ENCODE peak calls at places on chromosomes 16 and 17, in five cellular contexts. V, F, B, I and D are unnamed samples.

GRCh38 chr16:6048017-6048416 is 950.4 kb upstream of the EEF2KMT start:
- DNase-seq in V (no peak), B (no peak), F (no peak), I (no peak), D (no peak)

GRCh38 chr17:31571124-31571892 is 179.8 kb downstream of the RAB11FIP4 start:
- DNase-seq in V (peak), I (peak), B (no peak), F (peak), D (peak)

GRCh38 chr17:58176200-58176599 is 9.4 kb downstream of the OR4D2 start:
- DNase-seq in F (peak), B (no peak), I (no peak), V (no peak), D (no peak)

GRCh38 chr17:44912763-44913544 is 2.3 kb downstream of the GFAP start:
- DNase-seq in F (no peak), I (no peak), B (no peak), V (no peak), D (no peak)

GRCh38 chr17:67035131-67036083 is 8.9 kb upstream of the CACNG1 start:
- DNase-seq in F (no peak), I (no peak), B (no peak), V (peak), D (no peak)

GRCh38 chr16:49857423-49858181 is 1.7 kb upstream of the ZNF423 start:
- DNase-seq in I (peak), V (peak), F (peak), B (no peak), D (peak)

GRCh38 chr17:81582341-81582740 is 30.2 kb upstream of the FAAP100 start:
- DNase-seq in V (no peak), F (no peak), B (no peak), I (no peak), D (no peak)

GRCh38 chr17:70171159-70171558 is 1.8 kb downstream of the KCNJ2 start:
- DNase-seq in B (no peak), V (no peak), F (no peak), I (no peak), D (no peak)

GRCh38 chr17:20216154-20216815 is 207.1 kb downstream of the SPECC1 start:
- DNase-seq in F (no peak), B (no peak), V (no peak), I (no peak), D (no peak)

GRCh38 chr16:17377360-17378324 is 93.1 kb downstream of the XYLT1 start:
- DNase-seq in V (no peak), B (no peak), F (no peak), I (peak), D (no peak)

GRCh38 chr17:64781394-64781793 is 119.3 kb upstream of the SMURF2 start:
- DNase-seq in I (peak), V (peak), F (peak), B (no peak), D (peak)

GRCh38 chr17:74715144-74715543 is 2.4 kb upstream of the CD300LF start:
- DNase-seq in V (no peak), B (no peak), I (no peak), F (no peak), D (no peak)

GRCh38 chr17:38589462-38590114 is 16.2 kb downstream of the SRCIN1 start:
- DNase-seq in V (no peak), B (no peak), F (peak), I (no peak), D (no peak)

GRCh38 chr16:28192811-28193529 is 18.8 kb downstream of the XPO6 start:
- DNase-seq in I (no peak), F (no peak), V (no peak), B (no peak), D (no peak)

GRCh38 chr17:73802314-73802713 is 158.1 kb upstream of the SDK2 start:
- DNase-seq in F (no peak), V (no peak), B (no peak), I (no peak), D (no peak)

GRCh38 chr17:60110586-60110985 is 31.9 kb upstream of the HEATR6 start:
- DNase-seq in F (no peak), V (no peak), I (no peak), B (no peak), D (no peak)

GRCh38 chr17:62753562-62753961 is 54.6 kb downstream of the MARCHF10 start:
- DNase-seq in B (no peak), V (no peak), I (no peak), F (no peak), D (no peak)

GRCh38 chr16:89658221-89658879 is 714 bp downstream of the SPATA33 start:
- DNase-seq in B (no peak), V (no peak), I (peak), F (peak), D (peak)

GRCh38 chr16:64629622-64630021 is 492.2 kb downstream of the CDH11 start:
- DNase-seq in I (no peak), F (no peak), B (no peak), V (no peak), D (no peak)

GRCh38 chr16:9908613-9909012 is 273.6 kb downstream of the GRIN2A start:
- DNase-seq in I (peak), V (peak), B (no peak), F (no peak), D (peak)

GRCh38 chr17:42065201-42065600 is 14.8 kb upstream of the C17orf113 start:
- DNase-seq in F (no peak), B (no peak), I (no peak), V (no peak), D (no peak)

GRCh38 chr16:71722801-71723536 is 1.5 kb downstream of the PHLPP2 start:
- DNase-seq in F (peak), B (no peak), I (peak), V (peak), D (peak)

GRCh38 chr17:59699786-59700185 is 7.4 kb downstream of the PTRH2 start:
- DNase-seq in B (no peak), V (no peak), F (no peak), I (no peak), D (no peak)

GRCh38 chr17:73747221-73748002 is 103.2 kb upstream of the SDK2 start:
- DNase-seq in I (peak), B (no peak), V (no peak), F (no peak), D (no peak)

GRCh38 chr17:39634384-39634871 is 2.5 kb upstream of the STARD3 start:
- DNase-seq in B (no peak), V (no peak), I (no peak), F (peak), D (no peak)

GRCh38 chr16:11181889-11182279 is 74.1 kb downstream of the SOCS1 start:
- DNase-seq in V (no peak), F (no peak), I (no peak), B (no peak), D (peak)

GRCh38 chr16:87819282-87819681 is 50.0 kb downstream of the SLC7A5 start:
- DNase-seq in F (no peak), B (no peak), I (no peak), V (no peak), D (no peak)

GRCh38 chr16:30698139-30698815 is 694 bp upstream of the SRCAP start:
- DNase-seq in V (peak), B (peak), F (peak), I (peak), D (peak)

GRCh38 chr16:30699615-30700099 is 686 bp downstream of the SRCAP start:
- DNase-seq in I (no peak), V (no peak), B (no peak), F (peak), D (no peak)

GRCh38 chr16:30698816-30699614 is at the start of gene SRCAP:
- DNase-seq in I (peak), V (peak), B (peak), F (peak), D (peak)

GRCh38 chr16:30694926-30695678 is 3.9 kb upstream of the SRCAP start:
- DNase-seq in F (no peak), B (no peak), V (no peak), I (no peak), D (no peak)

GRCh38 chr16:30697264-30698138 is 1.5 kb upstream of the SRCAP start:
- DNase-seq in B (no peak), V (no peak), F (peak), I (no peak), D (no peak)
- H3K4me3 ChIP-seq in B (peak), V (peak), F (peak), I (peak), D (peak)

GRCh38 chr16:81448154-81449131 is 3.8 kb downstream of the CMIP start:
- DNase-seq in F (no peak), B (no peak), V (no peak), I (no peak), D (no peak)
- H3K4me3 ChIP-seq in F (no peak), B (peak), V (peak), I (no peak), D (no peak)

DNA sequence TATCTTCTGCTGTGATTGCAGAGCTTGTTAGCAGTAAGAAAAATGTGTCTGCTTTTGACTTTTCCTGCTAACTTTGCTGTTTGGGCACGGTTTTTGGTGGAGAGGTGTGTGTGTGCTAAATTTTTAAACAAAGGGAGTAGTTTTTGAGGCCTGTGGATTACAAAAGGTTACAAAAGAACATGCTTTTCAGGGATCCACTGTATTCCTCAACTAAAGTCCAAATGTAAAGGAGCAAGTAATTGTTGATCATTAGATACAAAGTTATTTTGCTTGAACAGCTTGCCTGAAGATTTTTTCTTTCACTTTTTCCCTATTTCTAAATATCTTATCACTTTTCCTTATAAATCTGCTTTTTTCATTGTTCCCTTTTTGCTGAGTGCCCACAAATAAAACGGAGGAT is 2.0 kb downstream of the KPNB1 start:
- DNase-seq in F (no peak), B (no peak), I (no peak), V (no peak), D (no peak)
- H3K4me3 ChIP-seq in F (no peak), B (no peak), I (no peak), V (peak), D (no peak)

GRCh38 chr16:1537763-1538289 is 4.4 kb downstream of the TMEM204 start:
- DNase-seq in B (no peak), I (no peak), V (peak), F (no peak), D (no peak)
- H3K4me3 ChIP-seq in B (peak), I (peak), V (peak), F (no peak), D (no peak)

GRCh38 chr16:74083582-74083981 is 213.0 kb upstream of the PSMD7 start:
- DNase-seq in F (no peak), B (no peak), I (no peak), V (no peak), D (no peak)
- H3K4me3 ChIP-seq in F (no peak), B (no peak), I (no peak), V (no peak), D (no peak)

DNA sequence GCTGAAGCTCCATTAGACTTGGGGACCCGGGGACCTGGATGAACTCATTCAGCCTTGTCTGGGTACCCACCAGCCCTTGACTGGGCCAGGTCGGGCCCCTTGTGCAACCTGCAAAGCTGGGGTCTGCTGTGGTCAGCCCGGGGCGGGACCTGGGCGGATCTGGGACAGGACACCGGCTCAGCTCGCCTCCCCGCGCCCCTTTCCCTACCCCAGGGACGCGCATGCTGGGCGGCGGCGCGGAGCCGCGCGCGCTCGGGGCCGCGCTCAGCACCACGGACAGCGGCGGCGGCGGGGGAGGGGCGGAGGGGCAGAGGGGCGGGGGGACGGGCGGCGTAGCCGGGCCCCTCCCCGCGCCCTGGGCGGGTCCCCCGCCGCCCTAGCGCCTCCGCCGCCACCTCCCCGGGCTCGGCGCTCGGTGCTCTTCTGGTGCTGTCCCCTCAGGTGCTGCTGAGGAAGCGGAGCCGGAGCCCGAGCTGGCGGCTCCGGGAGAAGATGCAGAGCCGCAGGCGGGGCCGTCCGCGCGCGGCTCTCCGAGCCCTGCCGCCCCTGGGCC is 7.4 kb downstream of the ACD start:
- DNase-seq in B (no peak), I (no peak), V (no peak), F (peak), D (no peak)
- H3K4me3 ChIP-seq in B (peak), I (peak), V (peak), F (peak), D (peak)